ENCODE peak calls at places on chromosomes 13 and 19, in seven cellular contexts. S, P, F, J, V, C and D are unnamed samples.

GRCh38 chr19:5803752-5804515 is 933 bp upstream of the NRTN start:
- DNase-seq in S (peak; percentile 93), P (peak; percentile 75), F (peak; percentile 89), J (peak; percentile 70), V (peak; percentile 57), C (peak; percentile 95), D (peak; percentile 37)

GRCh38 chr13:46627462-46627861 is 74.5 kb downstream of the LRCH1 start:
- DNase-seq in S (no peak), P (no peak), F (no peak), J (no peak), V (no peak), C (no peak), D (no peak)

GRCh38 chr13:112246731-112247470 is 129.3 kb upstream of the SPACA7 start:
- DNase-seq in S (no peak), P (no peak), F (no peak), J (no peak), V (no peak), C (no peak), D (no peak)

GRCh38 chr19:29841559-29842367 is 30.0 kb downstream of the CCNE1 start:
- DNase-seq in S (peak; percentile 75), P (no peak), F (no peak), J (peak; percentile 35), V (peak; percentile 93), C (no peak), D (no peak)

GRCh38 chr13:68509734-68510621 is 1279.8 kb upstream of the PCDH9 start:
- DNase-seq in S (no peak), P (no peak), F (no peak), J (no peak), V (no peak), C (no peak), D (no peak)

GRCh38 chr13:77579971-77580370 is 44.5 kb downstream of the SCEL start:
- DNase-seq in S (no peak), P (no peak), F (no peak), J (no peak), V (no peak), C (no peak), D (no peak)

GRCh38 chr13:79492918-79493594 is 12.1 kb downstream of the NDFIP2 start:
- DNase-seq in S (no peak), P (no peak), F (no peak), J (no peak), V (peak; percentile 24), C (no peak), D (no peak)

GRCh38 chr13:100508996-100509395 is 79.6 kb downstream of the GGACT start:
- DNase-seq in S (no peak), P (no peak), F (no peak), J (no peak), V (no peak), C (no peak), D (no peak)

GRCh38 chr19:55305491-55305890 is 19.6 kb downstream of the TMEM150B start:
- DNase-seq in S (peak; percentile 74), P (peak; percentile 31), F (peak; percentile 31), J (no peak), V (no peak), C (no peak), D (no peak)

GRCh38 chr13:113196970-113197737 is 11.3 kb downstream of the PCID2 start:
- DNase-seq in S (no peak), P (no peak), F (no peak), J (no peak), V (no peak), C (no peak), D (no peak)

GRCh38 chr13:45492538-45492937 is 27.8 kb downstream of the COG3 start:
- DNase-seq in S (no peak), P (no peak), F (no peak), J (no peak), V (peak; percentile 59), C (no peak), D (no peak)

GRCh38 chr13:32415019-32415418 is 12.9 kb downstream of the N4BP2L1 start:
- DNase-seq in S (no peak), P (no peak), F (no peak), J (no peak), V (no peak), C (peak; percentile 25), D (no peak)
- TF ChIP-seq CTCF in S (peak; percentile 18), P (no peak), F (peak; percentile 34), J (peak; percentile 80), V (peak; percentile 54), C (peak; percentile 29), D (peak; percentile 44)

DNA sequence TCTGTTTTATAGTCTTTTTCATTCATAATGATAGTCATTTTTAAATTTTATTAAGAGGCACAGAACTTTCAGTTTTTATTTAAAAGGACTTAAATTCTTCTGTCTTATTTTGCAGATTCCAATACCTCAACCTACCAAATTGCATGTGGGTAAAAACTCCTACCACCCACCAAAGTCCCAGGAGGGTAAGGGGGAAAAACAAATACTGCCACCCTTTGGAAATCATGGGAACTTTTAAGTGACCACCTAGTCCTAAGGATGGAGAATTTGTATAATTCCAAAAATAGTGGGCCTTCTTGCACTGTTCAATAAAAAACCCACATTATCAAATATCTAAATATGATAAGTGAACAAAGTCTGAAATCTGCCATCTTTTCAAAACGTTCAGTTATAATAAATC is 9.7 kb downstream of the SUPT20H start:
- DNase-seq in S (no peak), P (no peak), F (no peak), J (no peak), V (no peak), C (no peak), D (no peak)
- TF ChIP-seq CTCF in S (no peak), P (no peak), F (no peak), J (no peak), V (peak; percentile 25), C (no peak), D (no peak)

DNA sequence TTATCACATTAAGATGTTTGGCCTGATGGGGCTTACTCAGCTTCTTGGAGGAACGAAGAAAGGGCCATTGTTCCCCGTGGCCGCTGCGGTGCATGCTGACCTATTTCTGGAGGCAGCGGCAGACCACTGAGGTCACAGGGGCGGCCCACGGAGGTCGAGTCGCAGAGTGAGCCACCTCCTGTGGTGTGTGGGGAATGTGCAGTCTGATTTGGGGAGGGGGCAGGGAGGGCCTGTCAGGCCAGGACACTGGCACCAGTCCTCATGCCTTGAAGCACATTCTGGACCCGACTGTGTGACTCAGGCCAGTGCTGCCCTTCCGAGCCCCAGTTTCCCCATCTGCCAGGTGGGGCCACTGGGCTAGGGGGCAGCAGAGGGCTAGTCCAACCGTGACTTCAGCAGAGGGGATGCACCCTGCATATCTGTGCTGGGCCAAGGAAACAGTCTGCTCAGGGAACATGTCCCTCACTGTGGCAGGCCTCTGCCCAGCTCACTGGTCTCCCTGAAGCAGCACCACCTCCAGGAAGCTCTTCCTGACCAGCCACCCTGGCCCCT is 6.3 kb downstream of the SLC7A10 start:
- DNase-seq in S (no peak), P (no peak), F (no peak), J (no peak), V (no peak), C (no peak), D (no peak)
- TF ChIP-seq CTCF in S (no peak), P (no peak), F (no peak), J (peak; percentile 38), V (peak; percentile 32), C (no peak), D (peak; percentile 12)

GRCh38 chr19:51567583-51567982 is 3.5 kb upstream of the ZNF175 start:
- DNase-seq in S (no peak), P (no peak), F (no peak), J (no peak), V (no peak), C (no peak), D (no peak)

GRCh38 chr19:51566489-51567100 is 4.5 kb upstream of the ZNF175 start:
- DNase-seq in S (no peak), P (no peak), F (no peak), J (no peak), V (no peak), C (no peak), D (no peak)

GRCh38 chr19:51568456-51568855 is 2.6 kb upstream of the ZNF175 start:
- DNase-seq in S (no peak), P (no peak), F (no peak), J (no peak), V (no peak), C (no peak), D (no peak)

GRCh38 chr19:51565583-51565982 is 5.5 kb upstream of the ZNF175 start:
- DNase-seq in S (no peak), P (no peak), F (no peak), J (no peak), V (no peak), C (no peak), D (no peak)

DNA sequence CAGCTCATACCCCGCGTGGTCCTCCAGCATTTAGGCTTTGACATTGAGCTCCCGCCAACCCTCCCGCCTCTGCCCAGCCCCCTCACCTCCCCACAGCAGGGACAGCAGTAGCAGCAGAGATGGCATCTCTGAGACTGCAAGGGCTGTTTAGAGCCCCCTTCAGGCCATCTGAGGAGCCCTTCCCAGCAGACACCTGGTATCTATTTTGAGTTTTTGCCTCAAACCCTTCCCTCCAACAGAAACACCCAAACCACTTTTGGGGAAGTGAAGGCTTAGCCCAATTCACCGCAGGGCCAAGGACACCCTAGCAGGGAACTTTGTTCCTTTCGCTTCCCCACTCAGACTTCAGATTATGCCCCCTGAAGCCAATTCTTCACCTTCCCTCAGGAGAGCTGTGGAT is 6.3 kb upstream of the ZNF175 start:
- DNase-seq in S (no peak), P (no peak), F (no peak), J (no peak), V (no peak), C (no peak), D (no peak)
- TF ChIP-seq CTCF in S (no peak), P (no peak), F (no peak), J (no peak), V (no peak), C (no peak), D (no peak)